ENCODE peak calls at places on chromosomes 1 and 21, in four cellular contexts. M is mesendoderm, Z is H9, T is trophoblast cell. E is an unnamed sample. For H3K79me2, the result is how much of the 10 kb centered on the place peaks cover.

GRCh38 chr1:63893976-63894375 is 120.2 kb downstream of the ROR1 start:
- DNase-seq in Z (no peak), T (no peak), M (no peak), E (no peak)

GRCh38 chr1:66996018-66996682 is 57.8 kb downstream of the SLC35D1 start:
- DNase-seq in Z (peak), T (peak), M (peak), E (peak)

GRCh38 chr1:98340511-98340910 is 321.0 kb upstream of the SNX7 start:
- DNase-seq in T (no peak), M (no peak), Z (no peak), E (no peak)

GRCh38 chr21:33541105-33541711 is 709 bp downstream of the GART start:
- DNase-seq in Z (no peak), M (peak), T (no peak), E (no peak)

GRCh38 chr21:42784276-42784675 is 95.1 kb downstream of the WDR4 start:
- DNase-seq in M (no peak), T (no peak), Z (no peak), E (no peak)

GRCh38 chr21:35222021-35222420 is 172.9 kb upstream of the RUNX1 start:
- DNase-seq in T (no peak), Z (no peak), M (peak), E (no peak)

GRCh38 chr1:209705033-209705589 is 465 bp downstream of the HSD11B1 start:
- DNase-seq in Z (no peak), T (no peak), M (no peak), E (no peak)

GRCh38 chr1:223706077-223706988 is 6.0 kb upstream of the CAPN2 start:
- DNase-seq in Z (no peak), M (peak), T (no peak), E (no peak)

GRCh38 chr1:10001016-10001665 is 4.1 kb downstream of the RBP7 start:
- DNase-seq in T (no peak), M (no peak), Z (no peak), E (no peak)

GRCh38 chr1:172732427-172732826 is 73.5 kb downstream of the FASLG start:
- DNase-seq in M (no peak), Z (no peak), T (no peak), E (no peak)

GRCh38 chr21:32046191-32046590 is 173.4 kb downstream of the HUNK start:
- DNase-seq in Z (no peak), M (no peak), T (no peak), E (no peak)

GRCh38 chr1:41582004-41582325 is 97.5 kb upstream of the EDN2 start:
- DNase-seq in T (no peak), M (no peak), Z (no peak), E (no peak)

GRCh38 chr21:34593423-34593822 is 21.5 kb downstream of the RCAN1 start:
- DNase-seq in Z (no peak), T (no peak), M (no peak), E (no peak)

GRCh38 chr1:15933684-15934083 is 42.2 kb downstream of the ZBTB17 start:
- DNase-seq in T (no peak), Z (no peak), M (no peak), E (no peak)

GRCh38 chr1:223717695-223718363 is 5.5 kb downstream of the CAPN2 start:
- DNase-seq in M (peak), T (no peak), Z (no peak), E (no peak)

GRCh38 chr1:115183711-115184259 is 94.5 kb upstream of the TSPAN2 start:
- DNase-seq in T (no peak), Z (no peak), M (no peak), E (no peak)

GRCh38 chr1:225990705-225991464 is 8.3 kb downstream of the SDE2 start:
- DNase-seq in T (no peak), Z (no peak), M (no peak), E (no peak)

GRCh38 chr1:178232108-178232507 is 138.2 kb downstream of the RASAL2 start:
- DNase-seq in M (no peak), T (no peak), Z (no peak), E (no peak)

GRCh38 chr1:21259316-21260076 is 30.8 kb downstream of the ECE1 start:
- DNase-seq in T (no peak), M (no peak), Z (no peak), E (no peak)

GRCh38 chr1:240101737-240102136 is 10.1 kb downstream of the FMN2 start:
- DNase-seq in M (no peak), T (no peak), Z (no peak), E (no peak)
- H3K79me2 ChIP-seq in M (under half), T (under half), Z (under half), E (under half)

GRCh38 chr1:5914676-5915285 is 77.4 kb downstream of the NPHP4 start:
- DNase-seq in Z (peak), T (no peak), M (no peak), E (peak)

GRCh38 chr1:5916572-5917280 is 75.5 kb downstream of the NPHP4 start:
- DNase-seq in M (no peak), T (no peak), Z (no peak), E (peak)

GRCh38 chr1:5917281-5917590 is 75.0 kb downstream of the NPHP4 start:
- DNase-seq in T (no peak), Z (no peak), M (no peak), E (peak)

GRCh38 chr1:5917591-5918274 is 74.5 kb downstream of the NPHP4 start:
- DNase-seq in Z (no peak), T (no peak), M (peak), E (no peak)

DNA sequence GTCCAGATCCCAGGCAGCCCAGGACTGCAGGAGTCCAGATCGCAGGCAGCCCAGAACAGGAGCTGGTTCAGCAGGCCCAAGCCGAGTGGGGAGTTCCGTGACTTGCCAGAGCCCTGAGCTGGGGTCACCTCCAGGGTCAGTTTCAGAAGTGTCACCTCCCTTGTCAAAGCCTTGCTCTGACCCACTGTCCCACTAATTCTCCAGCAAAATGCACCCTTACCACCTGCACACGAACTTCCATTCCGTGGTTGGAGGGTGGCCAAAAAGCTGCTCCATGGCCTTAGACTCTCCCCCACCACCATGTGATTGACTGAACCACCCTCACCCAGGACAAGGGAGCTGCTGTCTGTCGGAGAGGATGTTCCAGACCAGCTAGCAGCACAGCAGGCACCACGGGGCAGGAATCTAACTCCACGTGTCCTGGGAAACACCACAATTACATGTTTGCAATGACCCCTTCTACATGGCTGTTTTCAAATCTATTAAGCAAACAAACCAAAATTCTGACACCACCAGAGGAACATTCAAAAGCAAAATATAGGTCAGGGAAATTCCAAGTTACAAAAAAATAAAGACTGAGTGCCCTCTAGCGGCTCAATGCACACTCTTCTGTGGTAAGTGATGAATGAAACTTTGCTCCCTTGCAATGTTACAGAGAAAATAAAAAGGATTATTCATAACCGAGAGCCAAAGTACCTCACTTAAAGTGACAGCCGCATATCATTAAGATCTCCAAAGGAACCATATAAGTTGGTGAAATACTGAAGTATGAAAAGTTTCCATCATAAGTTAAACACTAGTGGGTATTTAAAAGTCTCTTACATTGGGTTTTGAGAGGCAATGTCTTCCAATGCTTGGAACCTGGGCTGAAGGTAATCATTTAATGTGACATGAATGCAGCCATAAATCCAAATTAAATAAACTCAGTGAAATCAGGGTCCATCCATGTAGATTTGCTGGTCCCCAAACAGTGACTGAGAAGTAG is 76.3 kb downstream of the NPHP4 start:
- DNase-seq in M (peak), T (no peak), Z (peak), E (no peak)
- H3K18ac ChIP-seq in M (no peak), T (no peak), Z (no peak), E (peak)

DNA sequence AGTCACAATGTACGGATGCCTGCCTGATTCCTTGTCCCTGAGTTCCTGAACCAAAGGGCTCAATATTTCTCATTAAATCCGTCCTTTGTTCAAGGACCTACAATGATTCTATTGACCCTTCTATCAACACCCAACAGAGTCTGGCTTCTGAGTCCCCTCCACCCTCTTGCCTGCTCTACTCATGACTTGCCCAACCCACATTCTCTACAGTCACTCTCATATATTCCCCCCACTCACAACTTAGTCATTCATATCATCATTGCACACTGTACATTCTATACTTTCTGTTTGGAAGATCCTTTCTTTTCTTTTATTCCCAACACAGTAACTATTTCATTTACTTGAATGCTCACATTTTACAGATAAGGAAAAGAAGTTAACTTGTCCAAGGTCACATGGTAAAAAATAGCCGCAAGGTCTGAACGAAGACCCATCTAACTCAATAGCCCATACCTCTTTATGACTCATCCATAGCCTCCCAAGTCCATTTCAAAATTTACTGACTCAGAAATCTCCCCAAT is 3.6 kb downstream of the OTUD7B start:
- DNase-seq in Z (no peak), M (no peak), T (peak), E (no peak)
- H3K79me2 ChIP-seq in Z (under half), M (under half), T (under half), E (under half)

GRCh38 chr1:244065960-244066388 is 14.9 kb downstream of the ZBTB18 start:
- DNase-seq in M (no peak), Z (no peak), T (no peak), E (no peak)

GRCh38 chr1:244068563-244068962 is 17.5 kb downstream of the ZBTB18 start:
- DNase-seq in M (no peak), T (no peak), Z (no peak), E (no peak)

GRCh38 chr1:244065063-244065788 is 14.1 kb downstream of the ZBTB18 start:
- DNase-seq in Z (no peak), T (no peak), M (no peak), E (no peak)

GRCh38 chr1:244067893-244068292 is 16.8 kb downstream of the ZBTB18 start:
- DNase-seq in T (no peak), Z (no peak), M (no peak), E (no peak)

GRCh38 chr1:244066954-244067716 is 16.1 kb downstream of the ZBTB18 start:
- DNase-seq in T (no peak), M (peak), Z (peak), E (peak)
- H3K18ac ChIP-seq in T (no peak), M (no peak), Z (no peak), E (no peak)

E was measured in H1.